ENCODE peak calls at places on chromosomes 3 and 15, in six cellular contexts. One of them, this sample, is unnamed.

GRCh38 chr3:69403406-69403934 is 17.6 kb upstream of the FRMD4B start:
- DNase-seq in nucleus accumbens: no peak
- DNase-seq in amniotic stem cell: no peak
- DNase-seq in B cell: no peak
- DNase-seq in AG09309: no peak
- DNase-seq in T-helper 1 cell: no peak
- DNase-seq in this sample: no peak

GRCh38 chr3:188559069-188559410 is 405.1 kb downstream of the LPP start:
- DNase-seq in T-helper 1 cell: no peak
- DNase-seq in nucleus accumbens: no peak
- DNase-seq in B cell: no peak
- DNase-seq in AG09309: no peak
- DNase-seq in amniotic stem cell: no peak
- DNase-seq in this sample: no peak

GRCh38 chr3:168165390-168166269 is 69.9 kb upstream of the GOLIM4 start:
- DNase-seq in AG09309: peak
- DNase-seq in T-helper 1 cell: no peak
- DNase-seq in nucleus accumbens: peak
- DNase-seq in amniotic stem cell: peak
- DNase-seq in B cell: peak
- DNase-seq in this sample: peak

GRCh38 chr15:40103864-40104271 is 4.8 kb downstream of the BMF start:
- DNase-seq in B cell: no peak
- DNase-seq in nucleus accumbens: no peak
- DNase-seq in T-helper 1 cell: no peak
- DNase-seq in AG09309: no peak
- DNase-seq in amniotic stem cell: no peak
- DNase-seq in this sample: no peak

GRCh38 chr3:141011511-141012262 is 39.5 kb upstream of the SPSB4 start:
- DNase-seq in nucleus accumbens: peak
- DNase-seq in T-helper 1 cell: peak
- DNase-seq in amniotic stem cell: peak
- DNase-seq in B cell: peak
- DNase-seq in AG09309: no peak
- DNase-seq in this sample: peak

GRCh38 chr15:40763801-40764765 is at the start of gene GCHFR:
- DNase-seq in nucleus accumbens: peak
- DNase-seq in B cell: peak
- DNase-seq in amniotic stem cell: no peak
- DNase-seq in AG09309: no peak
- DNase-seq in T-helper 1 cell: peak
- DNase-seq in this sample: no peak

GRCh38 chr15:74312445-74313007 is 54.9 kb downstream of the CYP11A1 start:
- DNase-seq in nucleus accumbens: no peak
- DNase-seq in amniotic stem cell: no peak
- DNase-seq in AG09309: no peak
- DNase-seq in T-helper 1 cell: no peak
- DNase-seq in B cell: no peak
- DNase-seq in this sample: peak

GRCh38 chr3:59321881-59322540 is 272.2 kb upstream of the CFAP20DC start:
- DNase-seq in amniotic stem cell: no peak
- DNase-seq in B cell: no peak
- DNase-seq in AG09309: no peak
- DNase-seq in nucleus accumbens: no peak
- DNase-seq in T-helper 1 cell: no peak
- DNase-seq in this sample: no peak

GRCh38 chr15:27681038-27681437 is 418.1 kb downstream of the OCA2 start:
- DNase-seq in AG09309: no peak
- DNase-seq in nucleus accumbens: no peak
- DNase-seq in B cell: no peak
- DNase-seq in amniotic stem cell: no peak
- DNase-seq in T-helper 1 cell: no peak
- DNase-seq in this sample: no peak

GRCh38 chr3:184314700-184315505 is 497 bp downstream of the EIF4G1 start:
- DNase-seq in B cell: peak
- DNase-seq in T-helper 1 cell: peak
- DNase-seq in amniotic stem cell: no peak
- DNase-seq in nucleus accumbens: peak
- DNase-seq in AG09309: no peak
- DNase-seq in this sample: peak

GRCh38 chr3:196320110-196320509 is 2.1 kb upstream of the DYNLT2B start:
- DNase-seq in T-helper 1 cell: no peak
- DNase-seq in AG09309: no peak
- DNase-seq in amniotic stem cell: no peak
- DNase-seq in B cell: no peak
- DNase-seq in nucleus accumbens: no peak
- DNase-seq in this sample: no peak

GRCh38 chr3:125414671-125415070 is 39.5 kb upstream of the ZNF148 start:
- DNase-seq in nucleus accumbens: no peak
- DNase-seq in T-helper 1 cell: no peak
- DNase-seq in B cell: no peak
- DNase-seq in amniotic stem cell: no peak
- DNase-seq in AG09309: no peak
- DNase-seq in this sample: no peak

GRCh38 chr3:186259612-186260383 is 102.2 kb downstream of the DGKG start:
- DNase-seq in T-helper 1 cell: peak
- DNase-seq in amniotic stem cell: peak
- DNase-seq in AG09309: peak
- DNase-seq in B cell: peak
- DNase-seq in nucleus accumbens: peak
- DNase-seq in this sample: peak

GRCh38 chr15:20351448-20351961 is 190.1 kb downstream of the GOLGA6L6 start:
- DNase-seq in B cell: peak
- DNase-seq in nucleus accumbens: no peak
- DNase-seq in T-helper 1 cell: no peak
- DNase-seq in amniotic stem cell: no peak
- DNase-seq in AG09309: no peak
- DNase-seq in this sample: no peak

GRCh38 chr3:84962460-84962859 is 3.7 kb downstream of the CADM2 start:
- DNase-seq in amniotic stem cell: no peak
- DNase-seq in nucleus accumbens: no peak
- DNase-seq in B cell: no peak
- DNase-seq in T-helper 1 cell: no peak
- DNase-seq in AG09309: no peak
- DNase-seq in this sample: no peak

GRCh38 chr3:143192193-143192592 is 72.6 kb downstream of the CHST2 start:
- DNase-seq in nucleus accumbens: no peak
- DNase-seq in B cell: no peak
- DNase-seq in amniotic stem cell: no peak
- DNase-seq in T-helper 1 cell: no peak
- DNase-seq in AG09309: no peak
- DNase-seq in this sample: no peak

GRCh38 chr15:85564686-85565085 is 184.3 kb downstream of the AKAP13 start:
- DNase-seq in nucleus accumbens: no peak
- DNase-seq in T-helper 1 cell: no peak
- DNase-seq in B cell: no peak
- DNase-seq in AG09309: no peak
- DNase-seq in amniotic stem cell: no peak
- DNase-seq in this sample: no peak

GRCh38 chr3:197339841-197340520 is 41.6 kb upstream of the DLG1 start:
- DNase-seq in B cell: no peak
- DNase-seq in nucleus accumbens: no peak
- DNase-seq in T-helper 1 cell: no peak
- DNase-seq in AG09309: no peak
- DNase-seq in amniotic stem cell: no peak
- DNase-seq in this sample: no peak

GRCh38 chr3:72255736-72256559 is 471.0 kb upstream of the PROK2 start:
- DNase-seq in nucleus accumbens: no peak
- DNase-seq in AG09309: no peak
- DNase-seq in amniotic stem cell: no peak
- DNase-seq in B cell: peak
- DNase-seq in T-helper 1 cell: no peak
- DNase-seq in this sample: peak

GRCh38 chr3:17579289-17580031 is 163.0 kb downstream of the TBC1D5 start:
- DNase-seq in nucleus accumbens: no peak
- DNase-seq in T-helper 1 cell: no peak
- DNase-seq in B cell: no peak
- DNase-seq in amniotic stem cell: no peak
- DNase-seq in AG09309: no peak
- DNase-seq in this sample: no peak

GRCh38 chr3:104080228-104080627 is 1286.5 kb upstream of the ALCAM start:
- DNase-seq in amniotic stem cell: no peak
- DNase-seq in T-helper 1 cell: no peak
- DNase-seq in nucleus accumbens: no peak
- DNase-seq in B cell: no peak
- DNase-seq in AG09309: no peak
- DNase-seq in this sample: no peak

GRCh38 chr3:112767777-112768176 is 78.9 kb downstream of the CD200R1L start:
- DNase-seq in nucleus accumbens: no peak
- DNase-seq in amniotic stem cell: no peak
- DNase-seq in B cell: no peak
- DNase-seq in AG09309: no peak
- DNase-seq in T-helper 1 cell: no peak
- DNase-seq in this sample: no peak

GRCh38 chr3:142021127-142021526 is 128.2 kb downstream of the TFDP2 start:
- DNase-seq in amniotic stem cell: no peak
- DNase-seq in T-helper 1 cell: no peak
- DNase-seq in B cell: no peak
- DNase-seq in AG09309: no peak
- DNase-seq in nucleus accumbens: no peak
- DNase-seq in this sample: no peak

This sample was measured in hippocampal formation.